ENCODE peak calls at places on chromosome 4, in nine cellular contexts. R is Peyer's patch, W is ovary, C is HFF-Myc, V is left lung, Q is astrocyte of the cerebellum, Z is AG09309, S is bronchial epithelial cell, T is transverse colon. K is an unnamed sample.

GRCh38 chr4:181597766-181598165 is 645.4 kb upstream of the TENM3 start:
- DNase-seq in C (no peak), Z (no peak), R (no peak), V (no peak), Q (peak; percentile 12), W (no peak), S (no peak), T (no peak), K (no peak)

GRCh38 chr4:162838671-162839070 is 328.0 kb downstream of the NAF1 start:
- DNase-seq in T (peak; percentile 45), C (no peak), V (no peak), R (no peak), Z (no peak), S (no peak), Q (no peak), W (no peak), K (no peak)

GRCh38 chr4:118682928-118683327 is 2.3 kb upstream of the METTL14 start:
- DNase-seq in C (peak; percentile 20), Q (no peak), W (no peak), V (no peak), R (no peak), Z (peak; percentile 7), T (no peak), S (peak; percentile 33), K (no peak)

GRCh38 chr4:35730414-35730813 is 513.9 kb downstream of the ARAP2 start:
- DNase-seq in C (no peak), Q (no peak), W (no peak), Z (no peak), R (no peak), S (no peak), T (no peak), V (no peak), K (no peak)

GRCh38 chr4:38310446-38311043 is 350.3 kb downstream of the PTTG2 start:
- DNase-seq in Z (no peak), Q (peak; percentile 34), V (no peak), R (peak; percentile 66), C (no peak), T (peak; percentile 28), S (no peak), W (no peak), K (no peak)

GRCh38 chr4:38667005-38667771 is 3.2 kb downstream of the KLF3 start:
- DNase-seq in Z (peak; percentile 92), C (peak; percentile 98), W (peak; percentile 81), R (peak; percentile 93), T (peak; percentile 87), Q (peak; percentile 97), V (peak; percentile 79), S (peak; percentile 100), K (peak; percentile 86)

GRCh38 chr4:108270466-108271450 is 102.0 kb upstream of the LEF1 start:
- DNase-seq in W (no peak), T (no peak), C (peak; percentile 75), R (no peak), Z (no peak), V (no peak), Q (peak; percentile 53), S (peak; percentile 91), K (no peak)

GRCh38 chr4:40238700-40239548 is 42.1 kb downstream of the RHOH start:
- DNase-seq in W (no peak), T (peak; percentile 22), V (peak; percentile 44), C (no peak), Z (no peak), Q (no peak), R (peak; percentile 73), S (no peak), K (peak; percentile 57)

GRCh38 chr4:127781303-127782024 is 658 bp upstream of the HSPA4L start:
- DNase-seq in V (peak; percentile 34), T (peak; percentile 49), Q (no peak), W (peak; percentile 37), Z (no peak), R (peak; percentile 56), C (no peak), S (no peak), K (peak; percentile 75)

GRCh38 chr4:26751838-26752237 is 108.8 kb upstream of the STIM2 start:
- DNase-seq in T (no peak), C (no peak), W (no peak), V (no peak), S (no peak), R (no peak), Z (no peak), Q (no peak), K (no peak)

GRCh38 chr4:856468-856901 is 30.6 kb upstream of the CPLX1 start:
- DNase-seq in R (no peak), S (no peak), Z (no peak), W (no peak), V (no peak), C (no peak), Q (no peak), T (no peak), K (no peak)

GRCh38 chr4:164261831-164262230 is 492.1 kb upstream of the SMIM31 start:
- DNase-seq in C (no peak), V (no peak), T (no peak), S (no peak), R (no peak), W (no peak), Z (no peak), Q (no peak), K (no peak)

GRCh38 chr4:112817933-112818921 is 181.3 kb downstream of the LARP7 start:
- DNase-seq in R (peak; percentile 64), Q (peak; percentile 34), C (peak; percentile 78), T (peak; percentile 27), V (peak; percentile 49), S (peak; percentile 66), Z (peak; percentile 75), W (peak; percentile 62), K (peak; percentile 74)

GRCh38 chr4:182578402-182578801 is 335.2 kb downstream of the TENM3 start:
- DNase-seq in T (no peak), R (no peak), V (no peak), C (peak; percentile 27), Q (peak; percentile 41), Z (peak; percentile 52), W (no peak), S (peak; percentile 90), K (peak; percentile 31)

GRCh38 chr4:15378055-15378454 is 49.8 kb upstream of the C1QTNF7 start:
- DNase-seq in W (no peak), C (no peak), T (no peak), V (no peak), Z (no peak), S (peak; percentile 89), Q (no peak), R (no peak), K (no peak)

GRCh38 chr4:121712001-121712655 is 15.3 kb upstream of the ANXA5 start:
- DNase-seq in C (no peak), R (no peak), Q (no peak), V (no peak), S (peak; percentile 77), Z (no peak), T (no peak), W (no peak), K (no peak)

GRCh38 chr4:70601422-70602039 is 9.5 kb downstream of the AMBN start:
- DNase-seq in Z (peak; percentile 51), V (peak; percentile 48), S (peak; percentile 60), Q (peak; percentile 32), W (no peak), C (peak; percentile 15), T (peak; percentile 60), R (peak; percentile 75), K (peak; percentile 69)

GRCh38 chr4:157895205-157895604 is 277.6 kb downstream of the GASK1B start:
- DNase-seq in C (no peak), Z (no peak), S (no peak), T (no peak), V (no peak), R (no peak), W (no peak), Q (no peak), K (no peak)

GRCh38 chr4:147855670-147856069 is 123.8 kb downstream of the ARHGAP10 start:
- DNase-seq in R (no peak), W (no peak), Q (no peak), V (no peak), S (no peak), Z (no peak), C (no peak), T (no peak), K (no peak)

GRCh38 chr4:10015140-10015753 is 6.0 kb downstream of the SLC2A9 start:
- DNase-seq in Z (no peak), R (peak; percentile 70), S (peak; percentile 53), T (peak; percentile 63), C (no peak), Q (no peak), V (no peak), W (peak; percentile 56), K (peak; percentile 52)

GRCh38 chr4:122732329-122733026 is at the start of gene BBS12:
- DNase-seq in V (peak; percentile 99), T (peak; percentile 100), W (peak; percentile 98), S (peak; percentile 96), R (peak; percentile 100), C (peak; percentile 98), Q (peak; percentile 99), Z (peak; percentile 99), K (peak; percentile 98)

GRCh38 chr4:2337896-2338295 is 76.0 kb upstream of the MXD4 start:
- DNase-seq in V (no peak), T (no peak), C (no peak), S (no peak), W (no peak), Q (no peak), R (no peak), Z (no peak), K (no peak)
- TF ChIP-seq CTCF in V (no peak), T (no peak), C (no peak), S (no peak), W (no peak), Q (no peak), R (no peak), Z (no peak), K (no peak)

GRCh38 chr4:4627111-4627510 is 85.3 kb upstream of the STX18 start:
- DNase-seq in Z (no peak), W (no peak), Q (no peak), V (no peak), C (no peak), R (no peak), S (no peak), T (no peak), K (no peak)
- H3K4me3 ChIP-seq in Z (no peak overlapping the region), W (no peak overlapping the region), Q (no peak overlapping the region), V (no peak overlapping the region), C (no peak overlapping the region), R (no peak overlapping the region), S (no peak overlapping the region), T (no peak overlapping the region), K (no peak overlapping the region)

GRCh38 chr4:94131212-94131611 is 76.5 kb upstream of the SMARCAD1 start:
- DNase-seq in W (no peak), Z (no peak), C (no peak), T (no peak), S (peak; percentile 32), R (no peak), Q (no peak), V (no peak), K (no peak)

GRCh38 chr4:94127707-94128328 is 79.8 kb upstream of the SMARCAD1 start:
- DNase-seq in W (no peak), Q (peak; percentile 36), R (no peak), S (peak; percentile 46), V (no peak), Z (no peak), C (peak; percentile 14), T (no peak), K (peak; percentile 13)

GRCh38 chr4:94126669-94127068 is 81.0 kb upstream of the SMARCAD1 start:
- DNase-seq in Z (no peak), T (no peak), Q (peak; percentile 9), W (no peak), C (no peak), S (peak; percentile 20), R (no peak), V (no peak), K (peak; percentile 11)
- TF ChIP-seq CTCF in Z (no peak), T (no peak), Q (peak; percentile 42), W (no peak), C (peak; percentile 6), S (no peak), R (no peak), V (no peak), K (peak; percentile 44)

GRCh38 chr4:46124773-46125172 is 919 bp upstream of the GABRG1 start:
- DNase-seq in Z (no peak), Q (peak; percentile 11), T (no peak), S (no peak), C (no peak), V (no peak), R (no peak), W (peak; percentile 27), K (no peak)
- H3K4me3 ChIP-seq in Z (no peak overlapping the region), Q (peak overlapping the region; percentile 18), T (no peak overlapping the region), S (no peak overlapping the region), C (no peak overlapping the region), V (no peak overlapping the region), R (no peak overlapping the region), W (no peak overlapping the region), K (no peak overlapping the region)

K was measured in Caco-2.